ENCODE peak calls at places on chromosomes 7 and 10, in six cellular contexts. S is AG04450, D is fibroblast of villous mesenchyme, J is GM12865, Z is body of pancreas, U is thoracic aorta. R is an unnamed sample.

GRCh38 chr7:74542558-74543117 is 88.9 kb downstream of the GTF2IRD1 start:
- DNase-seq in U (no peak), S (no peak), J (no peak), D (no peak), Z (peak; percentile 47), R (no peak)

GRCh38 chr7:47937065-47937687 is 11.1 kb downstream of the PKD1L1 start:
- DNase-seq in D (no peak), S (no peak), Z (no peak), U (no peak), J (peak; percentile 96), R (no peak)

GRCh38 chr7:153641202-153641601 is 411.0 kb upstream of the DPP6 start:
- DNase-seq in J (no peak), U (no peak), Z (peak; percentile 8), D (no peak), S (no peak), R (no peak)

GRCh38 chr7:124723012-124723411 is 42.6 kb downstream of the GPR37 start:
- DNase-seq in J (no peak), S (no peak), D (peak; percentile 42), U (no peak), Z (no peak), R (no peak)

GRCh38 chr7:120862987-120863386 is 5.0 kb upstream of the TSPAN12 start:
- DNase-seq in U (no peak), Z (no peak), S (no peak), D (no peak), J (no peak), R (no peak)

GRCh38 chr7:128170461-128170860 is 70.6 kb upstream of the LEP start:
- DNase-seq in Z (no peak), D (no peak), U (no peak), J (no peak), S (no peak), R (no peak)

GRCh38 chr10:73110345-73110849 is at the start of gene NUDT13:
- DNase-seq in J (peak; percentile 89), D (peak; percentile 81), S (no peak), Z (peak; percentile 78), U (peak; percentile 21), R (no peak)

GRCh38 chr10:102247724-102248123 is 2.4 kb downstream of the GBF1 start:
- DNase-seq in J (no peak), U (no peak), S (no peak), D (no peak), Z (no peak), R (no peak)

GRCh38 chr7:31710171-31710570 is 23.2 kb downstream of the PPP1R17 start:
- DNase-seq in J (no peak), U (no peak), S (no peak), Z (no peak), D (no peak), R (no peak)

GRCh38 chr7:155667241-155667849 is 22.9 kb downstream of the RBM33 start:
- DNase-seq in J (no peak), S (no peak), D (no peak), Z (no peak), U (no peak), R (no peak)

GRCh38 chr7:155665957-155666287 is 21.5 kb downstream of the RBM33 start:
- DNase-seq in J (no peak), D (peak; percentile 88), S (peak; percentile 49), Z (no peak), U (no peak), R (peak; percentile 70)

GRCh38 chr7:155663942-155664341 is 19.5 kb downstream of the RBM33 start:
- DNase-seq in U (no peak), S (no peak), J (no peak), D (no peak), Z (no peak), R (no peak)

GRCh38 chr7:155662343-155663043 is 18.0 kb downstream of the RBM33 start:
- DNase-seq in U (no peak), Z (no peak), S (no peak), J (no peak), D (no peak), R (no peak)

GRCh38 chr7:155665079-155665956 is 20.9 kb downstream of the RBM33 start:
- DNase-seq in U (no peak), D (no peak), S (no peak), J (no peak), Z (no peak), R (no peak)
- H3K4me3 ChIP-seq in U (no peak overlapping the region), D (no peak overlapping the region), S (no peak overlapping the region), J (no peak overlapping the region), Z (no peak overlapping the region), R (no peak overlapping the region)

DNA sequence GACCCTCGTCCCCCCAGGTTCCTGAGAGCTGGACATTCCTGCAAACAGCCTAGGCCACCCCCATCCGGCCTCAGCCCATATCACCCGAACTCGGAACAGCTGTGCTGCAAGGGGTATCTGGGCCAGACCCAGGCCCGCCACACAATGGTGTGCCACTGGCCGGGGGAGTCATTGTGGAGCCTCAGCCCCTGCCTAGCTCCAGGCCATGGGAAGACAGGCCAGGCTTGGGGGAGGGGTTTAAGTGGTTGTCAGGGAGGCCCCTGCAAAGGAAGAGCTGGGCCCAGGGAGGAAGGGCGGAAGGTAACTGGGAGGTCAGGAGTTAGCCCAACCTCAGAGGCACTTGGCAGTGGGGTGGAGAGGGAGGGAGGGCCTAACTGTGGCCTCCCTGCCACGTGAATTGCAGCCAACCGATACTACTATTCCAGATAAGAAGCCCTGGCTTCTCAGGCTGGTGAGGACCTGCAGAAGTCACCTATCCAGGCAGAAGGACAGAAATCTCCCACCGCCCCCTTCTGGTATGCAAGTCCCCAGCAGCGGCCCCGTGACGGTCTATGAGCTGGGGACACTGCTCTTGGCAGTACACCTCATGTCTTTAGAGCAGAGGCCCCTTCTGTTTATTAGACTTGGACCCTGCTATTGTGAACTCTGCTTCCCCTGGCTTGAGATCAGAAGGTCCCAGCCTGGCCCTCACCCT is 26.8 kb downstream of the VSIR start:
- DNase-seq in S (no peak), Z (peak; percentile 73), D (no peak), U (no peak), J (no peak), R (no peak)
- TF ChIP-seq CTCF in S (no peak), Z (peak; percentile 26), D (no peak), U (no peak), J (no peak), R (no peak)

GRCh38 chr10:11006428-11006825 is 11.2 kb upstream of the CELF2 start:
- DNase-seq in J (no peak), S (no peak), Z (no peak), D (no peak), U (no peak), R (no peak)
- H3K4me3 ChIP-seq in J (no peak overlapping the region), S (no peak overlapping the region), Z (no peak overlapping the region), D (no peak overlapping the region), U (no peak overlapping the region), R (no peak overlapping the region)

DNA sequence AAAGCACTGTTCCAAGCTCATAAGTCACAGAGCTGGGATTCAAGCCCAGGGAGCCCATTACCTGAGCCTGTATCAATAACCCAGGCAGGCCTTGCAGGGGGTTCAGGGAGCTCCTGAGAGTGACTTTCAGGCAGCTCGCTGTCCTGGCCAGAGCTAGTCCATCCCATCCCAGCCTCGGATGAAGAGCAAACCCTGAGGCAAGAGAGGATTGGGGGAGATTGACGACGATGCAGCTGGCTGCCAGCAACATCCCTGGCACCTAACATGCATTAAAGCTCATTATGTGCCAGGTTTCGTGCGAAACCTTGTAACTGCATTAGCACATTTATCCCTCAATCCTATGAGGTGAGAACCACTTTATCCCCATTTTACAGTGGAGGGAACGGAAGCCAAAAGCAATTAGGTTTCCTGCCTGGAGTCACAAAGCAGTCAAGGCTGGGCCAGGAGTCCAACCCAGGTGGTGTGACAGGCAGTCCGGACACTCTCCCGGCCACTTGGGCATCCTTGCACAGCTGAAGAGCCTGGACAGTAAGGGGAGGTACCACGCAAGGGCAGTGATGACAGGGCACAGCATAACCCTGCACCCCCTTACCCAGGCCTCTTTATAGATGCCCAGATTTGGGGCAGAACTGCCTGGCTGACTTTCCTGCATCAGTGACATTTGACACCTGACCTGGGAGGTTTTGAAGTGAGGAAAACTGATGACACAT is 129.8 kb upstream of the CHST15 start:
- DNase-seq in Z (no peak), U (no peak), D (no peak), S (no peak), J (no peak), R (no peak)
- TF ChIP-seq CTCF in Z (no peak), U (no peak), D (no peak), S (no peak), J (no peak), R (no peak)

DNA sequence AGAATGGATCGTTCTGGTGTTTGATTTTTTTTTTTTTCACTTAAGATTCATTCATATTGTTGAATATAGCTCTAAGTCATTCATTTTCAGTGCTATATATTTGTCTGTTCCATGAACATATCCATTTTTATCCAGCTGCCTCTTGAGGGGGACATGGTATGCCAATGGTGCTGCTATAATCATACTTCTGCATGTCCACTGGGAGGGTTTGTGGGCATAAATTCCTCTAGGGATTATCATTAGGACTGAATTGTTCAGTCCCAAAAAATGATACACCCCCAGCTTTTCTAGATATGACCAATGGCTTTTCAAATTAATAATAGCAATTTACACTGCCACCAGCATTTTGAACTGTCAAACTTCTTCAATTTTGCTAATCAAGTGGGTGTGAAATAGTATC is 41.1 kb downstream of the CAV1 start:
- DNase-seq in U (no peak), D (no peak), J (no peak), Z (no peak), S (no peak), R (no peak)
- H3K4me3 ChIP-seq in U (no peak overlapping the region), D (no peak overlapping the region), J (no peak overlapping the region), Z (no peak overlapping the region), S (no peak overlapping the region), R (no peak overlapping the region)

GRCh38 chr7:7183833-7184463 is 1.6 kb downstream of the C1GALT1 start:
- DNase-seq in D (no peak), S (no peak), J (no peak), Z (no peak), U (no peak), R (no peak)

GRCh38 chr7:7180725-7181428 is 1.5 kb upstream of the C1GALT1 start:
- DNase-seq in D (no peak), J (no peak), Z (peak; percentile 64), U (no peak), S (no peak), R (no peak)

GRCh38 chr7:7182156-7183060 is at the start of gene C1GALT1:
- DNase-seq in D (peak; percentile 98), U (peak; percentile 88), J (peak; percentile 99), S (peak; percentile 97), Z (peak; percentile 98), R (peak; percentile 78)

GRCh38 chr7:7183061-7183832 is 903 bp downstream of the C1GALT1 start:
- DNase-seq in Z (peak; percentile 78), D (peak; percentile 30), U (no peak), S (no peak), J (peak; percentile 76), R (no peak)

GRCh38 chr7:7181519-7182155 is 707 bp upstream of the C1GALT1 start:
- DNase-seq in D (no peak), S (no peak), U (no peak), Z (peak; percentile 54), J (peak; percentile 92), R (no peak)
- TF ChIP-seq CTCF in D (no peak), S (no peak), U (no peak), Z (no peak), J (no peak), R (no peak)

GRCh38 chr10:12482586-12482985 is 133.2 kb downstream of the CAMK1D start:
- DNase-seq in D (no peak), Z (no peak), J (no peak), U (no peak), S (no peak), R (no peak)
- H3K4me3 ChIP-seq in D (no peak overlapping the region), Z (no peak overlapping the region), J (no peak overlapping the region), U (no peak overlapping the region), S (no peak overlapping the region), R (no peak overlapping the region)